ENCODE peak calls at places on chromosomes 2 and 18, in six cellular contexts. F is stimulated activated CD8-positive, alpha-beta memory T cell treated with anti-CD3 and anti-CD28 coated beads, Interleukin-2, amount 100 ng/mL, for 1 hour; O is heart right ventricle; K is HFF-Myc; Z is HCEC 1CT; C is ureter. P is an unnamed sample.

GRCh38 chr2:10048501-10049171 is 5.3 kb downstream of the KLF11 start:
- DNase-seq in O (no peak), F (no peak), C (peak), Z (peak), K (no peak), P (no peak)

GRCh38 chr2:23386422-23387220 is 1.6 kb downstream of the KLHL29 start:
- DNase-seq in F (no peak), Z (no peak), O (no peak), C (no peak), K (no peak), P (no peak)

GRCh38 chr18:77897606-77898005 is 648.0 kb downstream of the GALR1 start:
- DNase-seq in C (no peak), K (no peak), Z (no peak), O (no peak), F (no peak), P (no peak)

GRCh38 chr2:200308421-200309295 is 2.2 kb downstream of the SPATS2L start:
- DNase-seq in K (peak), F (no peak), C (no peak), O (no peak), Z (peak), P (no peak)

GRCh38 chr18:38940863-38941531 is 1375.4 kb upstream of the CELF4 start:
- DNase-seq in Z (no peak), C (no peak), K (no peak), O (no peak), F (peak), P (no peak)

GRCh38 chr18:50839341-50839740 is 19.5 kb upstream of the MRO start:
- DNase-seq in F (no peak), O (no peak), C (no peak), Z (no peak), K (no peak), P (no peak)

GRCh38 chr18:59488899-59489298 is 129.8 kb upstream of the LMAN1 start:
- DNase-seq in C (no peak), O (no peak), K (no peak), F (no peak), Z (no peak), P (no peak)

GRCh38 chr2:23312996-23313606 is 71.9 kb upstream of the KLHL29 start:
- DNase-seq in Z (no peak), C (no peak), F (no peak), O (no peak), K (no peak), P (no peak)

GRCh38 chr18:10010611-10011015 is 96.8 kb downstream of the VAPA start:
- DNase-seq in O (peak), K (peak), Z (peak), C (peak), F (no peak), P (peak)

GRCh38 chr2:54240515-54241219 is 15.4 kb downstream of the TSPYL6 start:
- DNase-seq in F (no peak), C (no peak), Z (peak), O (no peak), K (no peak), P (no peak)

GRCh38 chr2:161312996-161313395 is 4.8 kb downstream of the PSMD14 start:
- DNase-seq in O (no peak), F (no peak), C (no peak), Z (peak), K (no peak), P (no peak)

GRCh38 chr18:6949800-6950586 is 167.6 kb downstream of the LAMA1 start:
- DNase-seq in Z (no peak), O (no peak), C (no peak), F (no peak), K (no peak), P (no peak)

GRCh38 chr2:168961450-168962229 is 60.5 kb downstream of the G6PC2 start:
- DNase-seq in F (no peak), C (peak), Z (peak), O (peak), K (peak), P (no peak)

GRCh38 chr2:111662771-111663470 is 221.1 kb downstream of the ANAPC1 start:
- DNase-seq in K (no peak), F (no peak), O (no peak), Z (no peak), C (peak), P (no peak)

GRCh38 chr2:99403524-99403923 is 66.3 kb downstream of the EIF5B start:
- DNase-seq in O (no peak), F (no peak), Z (no peak), C (no peak), K (no peak), P (no peak)

GRCh38 chr2:151481744-151482143 is 72.0 kb downstream of the RIF1 start:
- DNase-seq in O (no peak), K (no peak), F (no peak), Z (no peak), C (no peak), P (no peak)

GRCh38 chr2:7031424-7032245 is 114.4 kb downstream of the RNF144A start:
- DNase-seq in O (no peak), K (peak), Z (no peak), F (peak), C (peak), P (peak)

GRCh38 chr18:334575-335132 is 66.8 kb upstream of the THOC1 start:
- DNase-seq in O (no peak), C (no peak), Z (no peak), K (no peak), F (no peak), P (no peak)

GRCh38 chr2:113228991-113229716 is 49.6 kb downstream of the PAX8 start:
- DNase-seq in F (no peak), C (no peak), K (no peak), O (no peak), Z (no peak), P (no peak)

GRCh38 chr2:80326214-80326613 is 21.7 kb upstream of the LRRTM1 start:
- DNase-seq in K (peak), F (no peak), O (peak), C (no peak), Z (no peak), P (no peak)

GRCh38 chr18:73288813-73289212 is 421.0 kb upstream of the NETO1 start:
- DNase-seq in C (no peak), Z (no peak), O (no peak), K (no peak), F (no peak), P (no peak)

GRCh38 chr18:59467497-59467896 is 108.4 kb upstream of the LMAN1 start:
- DNase-seq in Z (no peak), K (no peak), F (no peak), O (no peak), C (no peak), P (no peak)

GRCh38 chr2:169768262-169768995 is 30.2 kb upstream of the SSB start:
- DNase-seq in K (no peak), O (no peak), Z (no peak), C (peak), F (no peak), P (no peak)

GRCh38 chr2:148259674-148260073 is 238.8 kb downstream of the MBD5 start:
- DNase-seq in F (no peak), O (no peak), C (no peak), Z (no peak), K (no peak), P (no peak)

GRCh38 chr2:30663321-30663720 is 143.9 kb downstream of the CAPN13 start:
- DNase-seq in Z (no peak), K (no peak), O (no peak), F (no peak), C (no peak), P (no peak)

GRCh38 chr2:227443889-227444568 is 27.9 kb upstream of the AGFG1 start:
- DNase-seq in K (no peak), F (no peak), Z (no peak), C (no peak), O (no peak), P (no peak)

GRCh38 chr2:35204881-35205280 is 1150.7 kb upstream of the CRIM1 start:
- DNase-seq in F (no peak), K (no peak), C (no peak), O (no peak), Z (no peak), P (no peak)

GRCh38 chr2:176582990-176583481 is 313.8 kb downstream of the MTX2 start:
- DNase-seq in F (no peak), Z (peak), K (peak), C (no peak), O (peak), P (no peak)